ENCODE peak calls at places on chromosomes 1 and 21, in nine cellular contexts. U is cardiac muscle cell, H is neural progenitor cell, O is HL-60, Z is left ventricle myocardium inferior, E is right lobe of liver, M is GM06990, X is stomach, D is fibroblast of lung. A is an unnamed sample. For H3K27me3, the result is how much of the 10 kb centered on the place peaks cover.

GRCh38 chr1:214475746-214476145 is 75.7 kb downstream of the PTPN14 start:
- DNase-seq in D (peak), O (no peak), X (no peak), H (no peak), E (no peak), U (no peak), Z (no peak), M (no peak), A (no peak)

GRCh38 chr21:46357684-46358425 is 33.9 kb downstream of the PCNT start:
- DNase-seq in X (no peak), M (no peak), O (no peak), Z (no peak), E (no peak), H (no peak), D (no peak), U (no peak), A (no peak)

GRCh38 chr1:234778215-234779159 is 168.5 kb upstream of the IRF2BP2 start:
- DNase-seq in X (no peak), M (no peak), D (no peak), Z (no peak), H (peak), E (peak), O (peak), U (no peak), A (no peak)

GRCh38 chr1:5659606-5660005 is 332.6 kb downstream of the NPHP4 start:
- DNase-seq in O (no peak), H (no peak), M (no peak), D (no peak), Z (no peak), E (peak), U (no peak), X (no peak), A (no peak)

GRCh38 chr1:53625766-53626520 is 113.0 kb downstream of the GLIS1 start:
- DNase-seq in U (no peak), H (no peak), O (no peak), Z (no peak), M (no peak), D (no peak), X (no peak), E (peak), A (no peak)

GRCh38 chr1:3907031-3907534 is 7.0 kb upstream of the C1orf174 start:
- DNase-seq in Z (no peak), H (peak), E (no peak), X (no peak), O (peak), D (no peak), M (no peak), U (no peak), A (no peak)

GRCh38 chr1:104172243-104172681 is 422.6 kb downstream of the AMY1C start:
- DNase-seq in D (no peak), Z (no peak), U (no peak), H (no peak), X (no peak), O (no peak), E (no peak), M (no peak), A (no peak)

GRCh38 chr1:93694833-93695232 is 13.2 kb upstream of the BCAR3 start:
- DNase-seq in M (no peak), U (no peak), E (peak), Z (no peak), D (no peak), H (no peak), O (no peak), X (no peak), A (no peak)

GRCh38 chr1:89888480-89889335 is 67.9 kb downstream of the LRRC8D start:
- DNase-seq in X (no peak), U (no peak), M (no peak), Z (no peak), D (peak), O (no peak), E (no peak), H (no peak), A (no peak)

GRCh38 chr1:81304187-81304586 is 496.5 kb upstream of the ADGRL2 start:
- DNase-seq in X (no peak), E (no peak), Z (no peak), D (peak), O (no peak), M (no peak), U (peak), H (no peak), A (peak)

GRCh38 chr1:156291226-156292061 is 4.0 kb downstream of the GLMP start:
- DNase-seq in X (peak), H (peak), D (peak), U (peak), M (peak), O (no peak), E (peak), Z (peak), A (peak)

GRCh38 chr1:224435318-224435763 is 744 bp upstream of the WDR26 start:
- DNase-seq in O (peak), D (peak), U (peak), X (no peak), M (no peak), E (no peak), Z (no peak), H (peak), A (peak)

GRCh38 chr1:202283991-202284390 is 57.7 kb downstream of the UBE2T start:
- DNase-seq in U (peak), M (no peak), Z (no peak), D (peak), O (no peak), E (no peak), H (no peak), X (no peak), A (peak)

GRCh38 chr21:35904995-35905972 is 155.0 kb downstream of the SETD4 start:
- DNase-seq in X (no peak), O (no peak), M (no peak), E (no peak), U (peak), Z (peak), D (peak), H (no peak), A (no peak)

DNA sequence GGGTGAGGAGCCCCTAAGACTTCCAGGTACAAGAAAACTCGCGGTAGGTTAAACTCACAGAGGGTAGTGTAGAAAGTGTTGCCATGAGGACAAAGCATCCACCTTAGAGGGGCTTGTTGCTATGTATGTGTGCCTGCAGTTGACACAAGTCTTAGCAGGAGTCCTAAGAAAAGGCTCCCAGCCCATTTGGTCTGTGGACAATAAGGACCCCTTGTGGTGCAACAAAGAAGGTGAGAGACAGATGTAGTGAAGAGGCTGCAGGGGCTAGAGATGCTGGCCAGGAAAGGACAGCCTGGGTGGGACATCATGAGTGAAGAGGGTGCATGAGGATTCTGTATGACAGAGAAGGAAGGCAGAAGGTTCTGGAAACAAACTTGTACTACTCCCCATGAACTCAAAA is 36.3 kb upstream of the IL10 start:
- DNase-seq in D (peak), H (peak), X (no peak), O (peak), M (no peak), Z (no peak), E (no peak), U (peak), A (no peak)
- TF ChIP-seq CTCF in D (peak), H (peak), X (no peak), O (peak), M (peak), Z (peak), E (peak), U (peak), A (peak)

DNA sequence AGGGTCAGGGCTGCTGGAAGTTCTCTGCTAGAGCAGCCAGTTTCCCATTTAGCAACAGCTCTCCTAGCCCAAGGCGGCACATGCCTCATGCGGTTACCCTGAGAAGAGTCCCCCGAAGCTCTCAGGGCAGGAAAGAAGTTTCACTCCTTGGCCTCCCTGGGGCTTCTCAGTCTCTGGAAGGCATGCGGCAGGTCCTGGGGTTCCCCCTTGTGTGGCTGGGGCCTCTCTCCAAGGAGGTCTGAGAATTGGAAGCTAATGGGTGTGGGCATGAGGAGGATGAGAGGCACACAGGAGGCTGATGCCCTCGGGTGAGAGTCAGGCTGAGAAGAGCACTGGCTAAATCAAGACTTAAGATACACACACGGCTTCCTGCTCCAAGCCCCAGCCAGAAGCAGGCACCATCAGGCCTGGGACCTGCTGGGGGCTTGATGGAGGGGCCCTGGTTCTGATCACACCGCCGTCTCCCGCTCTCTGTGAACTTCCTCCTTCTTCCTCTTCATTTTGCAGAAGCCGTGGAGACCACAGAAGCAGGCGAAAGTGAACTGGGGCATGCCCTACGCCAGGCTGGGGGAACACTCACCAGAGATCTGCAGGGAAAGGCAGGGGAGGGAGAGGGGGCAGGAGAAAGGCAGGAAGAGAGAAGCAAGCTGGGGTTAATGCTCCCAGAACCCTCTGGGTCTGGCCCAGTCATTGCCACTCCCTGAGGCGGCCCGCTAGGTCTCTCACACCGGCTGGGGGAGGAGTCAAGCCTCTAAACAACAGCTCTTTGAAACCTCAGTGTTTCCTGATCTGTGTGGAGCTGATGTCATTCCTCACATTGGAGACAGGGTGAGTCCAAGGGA is 15.1 kb downstream of the BLACAT1 start:
- DNase-seq in X (peak), Z (peak), H (peak), E (no peak), U (peak), D (peak), M (peak), O (peak), A (no peak)
- H3K4me3 ChIP-seq in X (peak), Z (no peak), H (peak), E (no peak), U (no peak), D (no peak), M (no peak), O (peak), A (no peak)

GRCh38 chr1:162069334-162070093 is at the start of gene NOS1AP:
- DNase-seq in U (peak), E (peak), M (peak), Z (peak), D (peak), X (peak), O (peak), H (peak), A (no peak)
- H3K27me3 ChIP-seq in U (under half), E (under half), M (under half), Z (half or more), D (under half), X (under half), O (under half), H (under half), A (under half)

GRCh38 chr1:9717193-9718005 is 65.9 kb downstream of the PIK3CD start:
- DNase-seq in X (peak), Z (peak), O (peak), M (peak), E (no peak), U (peak), D (no peak), H (no peak), A (no peak)
- TF ChIP-seq CTCF in X (no peak), Z (no peak), O (no peak), M (no peak), E (no peak), U (no peak), D (no peak), H (no peak), A (no peak)

GRCh38 chr1:247407180-247407616 is 8.8 kb upstream of the NLRP3 start:
- DNase-seq in E (no peak), D (no peak), Z (peak), X (peak), U (no peak), H (no peak), O (peak), M (peak), A (no peak)
- H3K4me3 ChIP-seq in E (no peak), D (no peak), Z (no peak), X (no peak), U (no peak), H (no peak), O (no peak), M (no peak), A (no peak)

GRCh38 chr1:231163831-231164427 is 2.1 kb downstream of the TRIM67 start:
- DNase-seq in U (no peak), D (no peak), O (no peak), M (no peak), E (no peak), H (no peak), Z (no peak), X (no peak), A (no peak)

GRCh38 chr1:231166398-231166797 is 4.5 kb downstream of the TRIM67 start:
- DNase-seq in Z (no peak), D (no peak), U (no peak), E (no peak), X (no peak), M (no peak), H (no peak), O (no peak), A (no peak)

GRCh38 chr1:231162970-231163830 is 1.3 kb downstream of the TRIM67 start:
- DNase-seq in E (no peak), Z (no peak), D (no peak), H (peak), O (no peak), U (no peak), M (peak), X (no peak), A (no peak)

GRCh38 chr1:231162300-231162969 is 577 bp downstream of the TRIM67 start:
- DNase-seq in Z (no peak), D (peak), M (peak), O (no peak), H (peak), E (no peak), X (peak), U (peak), A (no peak)

DNA sequence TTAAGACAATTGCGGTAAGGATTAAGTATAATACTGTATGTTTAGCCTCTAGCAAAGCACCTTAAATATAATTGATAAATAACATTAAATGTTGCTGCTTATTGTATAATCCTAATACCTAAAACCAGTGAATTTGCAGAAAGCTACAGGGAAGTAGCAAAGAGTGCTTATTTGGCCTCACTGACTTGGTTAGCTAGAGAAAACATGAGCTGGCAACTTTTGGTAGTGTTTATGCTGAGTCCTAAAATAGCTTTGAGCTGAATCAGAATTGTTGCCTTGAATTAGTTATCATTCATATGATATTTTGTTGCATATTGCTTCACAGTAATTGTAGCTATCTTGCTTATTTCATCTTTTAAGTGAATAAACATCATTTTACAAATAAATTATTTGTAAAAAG is 3.5 kb downstream of the TRIM67 start:
- DNase-seq in O (no peak), H (no peak), E (no peak), U (peak), Z (no peak), M (no peak), D (peak), X (no peak), A (no peak)
- H3K27me3 ChIP-seq in O (under half), H (half or more), E (under half), U (half or more), Z (half or more), M (under half), D (under half), X (half or more), A (under half)

DNA sequence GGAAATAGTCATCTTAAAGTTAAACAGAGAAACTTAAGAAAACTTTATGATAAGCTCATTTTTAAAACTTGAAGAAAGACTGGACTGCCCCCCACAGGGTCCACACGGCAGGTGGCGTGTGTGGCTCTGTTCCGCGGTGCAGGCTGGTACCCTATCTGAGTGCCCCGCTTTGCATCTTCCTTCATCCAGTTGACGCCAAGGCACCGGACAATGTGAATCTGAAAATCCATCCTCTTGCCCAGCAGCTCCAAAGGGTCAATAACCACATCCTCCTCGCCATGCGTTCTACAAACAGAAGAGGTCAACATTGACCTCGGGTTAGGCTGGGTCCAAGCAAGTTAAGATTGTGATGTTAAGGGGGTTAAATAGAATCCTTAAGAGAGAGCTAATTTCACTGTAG is 54.5 kb downstream of the SCCPDH start:
- DNase-seq in M (no peak), Z (no peak), E (no peak), D (no peak), U (no peak), H (no peak), O (no peak), X (no peak), A (no peak)
- TF ChIP-seq CTCF in M (no peak), Z (no peak), E (no peak), D (no peak), U (no peak), H (no peak), O (no peak), X (no peak), A (no peak)

A was measured in BJ.